ENCODE peak calls at places on chromosomes 13 and 19, in four cellular contexts. H is HepG2; Z is activated CD8-positive, alpha-beta memory T cell treated with anti-CD3 and anti-CD28 coated beads, Interleukin-2, amount 10 ng/mL, durations not matched to agents 7 days and 5 days; L is activated CD8-positive, alpha-beta T cell treated with anti-CD3 and anti-CD28 coated beads for 36 hours. X is an unnamed sample.

GRCh38 chr13:31046711-31047279 is 114.3 kb downstream of the TEX26 start:
- ATAC-seq in H (no peak), L (no peak), Z (no peak), X (peak; percentile 57)

GRCh38 chr19:920051-920857 is 3.1 kb downstream of the KISS1R start:
- ATAC-seq in L (peak; percentile 45), H (no peak), Z (peak; percentile 31), X (peak; percentile 13)

GRCh38 chr19:30807263-30807662 is 435.1 kb downstream of the ZNF536 start:
- ATAC-seq in L (no peak), Z (no peak), H (no peak), X (no peak)

GRCh38 chr19:51467864-51468544 is 9.8 kb upstream of the SIGLEC8 start:
- ATAC-seq in L (no peak), H (no peak), Z (no peak), X (no peak)

GRCh38 chr13:78595458-78595818 is 7.9 kb downstream of the POU4F1 start:
- ATAC-seq in Z (no peak), L (no peak), H (no peak), X (no peak)

GRCh38 chr19:38213911-38214625 is 10.0 kb downstream of the DPF1 start:
- ATAC-seq in H (no peak), Z (peak; percentile 88), L (peak; percentile 90), X (no peak)

GRCh38 chr19:44344255-44344654 is 12.2 kb downstream of the ZNF112 start:
- ATAC-seq in Z (no peak), L (no peak), H (no peak), X (no peak)

GRCh38 chr19:45340232-45340898 is at the start of gene KLC3:
- ATAC-seq in L (peak; percentile 46), Z (peak; percentile 52), H (peak; percentile 20), X (peak; percentile 63)

GRCh38 chr19:49856574-49857021 is 5.6 kb downstream of the PTOV1 start:
- ATAC-seq in H (no peak), L (no peak), Z (no peak), X (peak; percentile 2)

GRCh38 chr19:57105976-57106610 is 13.7 kb upstream of the USP29 start:
- ATAC-seq in L (no peak), Z (no peak), H (no peak), X (no peak)

GRCh38 chr13:40187324-40187795 is 479.1 kb downstream of the FOXO1 start:
- ATAC-seq in Z (peak; percentile 40), H (no peak), L (peak; percentile 64), X (no peak)

GRCh38 chr13:21282065-21282464 is 105.6 kb downstream of the MRPL57 start:
- ATAC-seq in H (peak; percentile 80), Z (no peak), L (no peak), X (no peak)

GRCh38 chr13:78299832-78300623 is 303.3 kb downstream of the POU4F1 start:
- ATAC-seq in Z (no peak), H (no peak), L (no peak), X (no peak)

GRCh38 chr19:45531349-45531748 is 24.1 kb downstream of the VASP start:
- ATAC-seq in Z (no peak), H (no peak), L (no peak), X (no peak)

GRCh38 chr19:51777570-51778460 is 16.8 kb downstream of the FPR2 start:
- ATAC-seq in Z (peak; percentile 51), H (peak; percentile 84), L (peak; percentile 60), X (peak; percentile 73)

GRCh38 chr13:35210234-35210633 is 266.3 kb downstream of the MAB21L1 start:
- ATAC-seq in L (no peak), H (no peak), Z (no peak), X (no peak)

GRCh38 chr13:110343241-110343865 is 36.3 kb downstream of the COL4A2 start:
- ATAC-seq in Z (no peak), L (no peak), H (no peak), X (peak; percentile 40)

GRCh38 chr19:18506545-18506944 is 15.3 kb downstream of the ELL start:
- ATAC-seq in L (no peak), H (no peak), Z (peak; percentile 23), X (no peak)

GRCh38 chr19:34482380-34483250 is 1.1 kb downstream of the WTIP start:
- ATAC-seq in H (peak; percentile 33), L (peak; percentile 17), Z (no peak), X (peak; percentile 12)

GRCh38 chr13:31909889-31910551 is 121.6 kb upstream of the FRY start:
- ATAC-seq in L (no peak), H (no peak), Z (no peak), X (peak; percentile 48)